ENCODE peak calls at places on chromosomes 11 and 22, in nine cellular contexts. D is stimulated activated effector memory CD8-positive, alpha-beta T cell treated with anti-CD3 and anti-CD28 coated beads, Interleukin-12 subunit alpha, Interleukin-12 subunit beta, amount 100 ng/mL, for 72 hours; L is GM12892; A is CD8-positive, alpha-beta memory T cell; C is fibroblast of pulmonary artery; O is stimulated activated CD8-positive, alpha-beta memory T cell treated with anti-CD3 and anti-CD28 coated beads, Interleukin-15, amount 100 ng/mL, for 4 hours; E is DMS79; Q is NCI-H187 treated with DMSO at 0.1 percent for 48 hours; F is hypothalamus. T is an unnamed sample.

GRCh38 chr11:126432525-126432924 is 77.0 kb downstream of the ST3GAL4 start:
- DNase-seq in A (no peak), F (no peak), C (no peak), D (no peak), O (no peak), E (no peak), Q (no peak), L (no peak), T (no peak)

GRCh38 chr11:109641549-109641948 is 219.6 kb downstream of the C11orf87 start:
- DNase-seq in E (no peak), L (no peak), D (no peak), C (peak; percentile 62), F (no peak), O (no peak), A (no peak), Q (no peak), T (no peak)

GRCh38 chr22:44574581-44575343 is 76.7 kb upstream of the RTL6 start:
- DNase-seq in D (no peak), Q (no peak), E (no peak), F (no peak), A (no peak), O (no peak), C (no peak), L (no peak), T (no peak)

GRCh38 chr11:832529-833113 is at the start of gene CD151:
- DNase-seq in D (no peak), E (no peak), F (no peak), C (peak; percentile 47), A (peak; percentile 63), O (no peak), L (peak; percentile 77), Q (no peak), T (peak; percentile 39)

GRCh38 chr22:37887610-37888378 is 18.3 kb upstream of the MICALL1 start:
- DNase-seq in F (no peak), L (no peak), Q (no peak), E (no peak), C (peak; percentile 97), A (no peak), D (no peak), O (no peak), T (no peak)

GRCh38 chr22:49307071-49307830 is 520.4 kb downstream of the BRD1 start:
- DNase-seq in D (no peak), A (peak; percentile 33), F (no peak), E (no peak), Q (no peak), L (no peak), C (no peak), O (no peak), T (no peak)

GRCh38 chr11:111719379-111719778 is 46.8 kb downstream of the PPP2R1B start:
- DNase-seq in O (no peak), Q (no peak), D (no peak), C (no peak), F (no peak), L (no peak), E (no peak), A (no peak), T (no peak)

GRCh38 chr11:27462543-27462942 is 10.0 kb downstream of the LGR4 start:
- DNase-seq in F (no peak), E (no peak), C (peak; percentile 47), L (no peak), O (no peak), A (no peak), Q (no peak), D (no peak), T (no peak)

GRCh38 chr22:22085702-22086500 is 103.3 kb upstream of the TOP3B start:
- DNase-seq in O (no peak), Q (no peak), E (no peak), D (peak; percentile 45), A (no peak), C (peak; percentile 7), L (no peak), F (no peak), T (no peak)

GRCh38 chr11:106998126-106998525 is 20.1 kb downstream of the GUCY1A2 start:
- DNase-seq in E (no peak), A (no peak), F (no peak), L (no peak), O (no peak), Q (no peak), C (peak; percentile 77), D (no peak), T (no peak)

GRCh38 chr11:46353706-46354105 is 6.4 kb downstream of the DGKZ start:
- DNase-seq in O (peak; percentile 57), D (no peak), L (no peak), F (no peak), A (no peak), C (no peak), E (no peak), Q (no peak), T (no peak)

GRCh38 chr22:50670513-50670912 is 2.1 kb upstream of the SHANK3 start:
- DNase-seq in F (no peak), A (no peak), D (no peak), O (no peak), C (no peak), Q (no peak), L (no peak), E (no peak), T (no peak)

GRCh38 chr11:11057472-11057854 is 199.6 kb upstream of the ZBED5 start:
- DNase-seq in C (peak; percentile 5), O (no peak), L (no peak), F (no peak), E (no peak), D (peak; percentile 3), A (no peak), Q (no peak), T (no peak)

GRCh38 chr11:48002565-48002964 is 22.2 kb downstream of the PTPRJ start:
- DNase-seq in F (no peak), E (peak; percentile 32), O (no peak), A (peak; percentile 56), D (no peak), Q (no peak), C (no peak), L (no peak), T (no peak)

GRCh38 chr11:14350716-14351238 is 8.2 kb downstream of the RRAS2 start:
- DNase-seq in Q (no peak), L (no peak), E (no peak), D (no peak), A (no peak), F (no peak), O (no peak), C (no peak), T (no peak)

GRCh38 chr22:45225732-45226560 is 14.7 kb downstream of the KIAA0930 start:
- DNase-seq in D (no peak), E (no peak), L (no peak), C (peak; percentile 60), Q (no peak), A (no peak), O (no peak), F (peak; percentile 42), T (no peak)

GRCh38 chr22:21690401-21690801 is 24.6 kb downstream of the PPIL2 start:
- DNase-seq in E (no peak), Q (no peak), C (no peak), D (no peak), L (no peak), A (no peak), O (no peak), F (no peak), T (peak; percentile 15)

GRCh38 chr22:46126853-46127385 is 23.4 kb upstream of the PPARA start:
- DNase-seq in D (no peak), F (no peak), O (no peak), E (no peak), L (no peak), A (no peak), Q (no peak), C (no peak), T (no peak)

GRCh38 chr11:9716275-9717039 is 52.6 kb downstream of the SWAP70 start:
- DNase-seq in A (no peak), L (peak; percentile 19), C (peak; percentile 95), D (no peak), E (no peak), Q (no peak), F (peak; percentile 7), O (no peak), T (peak; percentile 62)

GRCh38 chr22:43923191-43923590 is 414 bp upstream of the PNPLA3 start:
- DNase-seq in D (peak; percentile 51), O (no peak), F (no peak), L (no peak), C (no peak), E (peak; percentile 10), A (no peak), Q (no peak), T (peak; percentile 8)

GRCh38 chr22:46462726-46463371 is 74.6 kb downstream of the CELSR1 start:
- DNase-seq in L (no peak), O (no peak), E (peak; percentile 89), C (peak; percentile 9), D (no peak), F (no peak), Q (peak; percentile 41), A (no peak), T (no peak)

GRCh38 chr11:125679397-125679796 is 1.2 kb downstream of the ACRV1 start:
- DNase-seq in A (no peak), C (no peak), O (no peak), Q (no peak), L (no peak), D (no peak), F (no peak), E (no peak), T (no peak)

GRCh38 chr22:23376256-23376655 is 195.9 kb downstream of the BCR start:
- DNase-seq in L (no peak), C (peak; percentile 13), O (no peak), D (peak; percentile 66), A (no peak), F (no peak), E (no peak), Q (no peak), T (peak; percentile 23)

GRCh38 chr22:44396727-44397722 is 84.3 kb upstream of the SHISAL1 start:
- DNase-seq in F (no peak), O (no peak), L (peak; percentile 3), D (no peak), C (no peak), Q (no peak), E (no peak), A (no peak), T (no peak)

GRCh38 chr11:13105237-13105844 is 96.2 kb downstream of the RASSF10 start:
- DNase-seq in A (no peak), E (peak; percentile 22), L (no peak), O (no peak), Q (peak; percentile 41), D (no peak), C (no peak), F (no peak), T (no peak)

GRCh38 chr11:125282596-125282914 is 118.0 kb downstream of the PKNOX2 start:
- DNase-seq in Q (no peak), A (no peak), D (no peak), L (no peak), C (no peak), E (no peak), O (no peak), F (no peak), T (no peak)

GRCh38 chr11:17209939-17210245 is 2.1 kb upstream of the PIK3C2A start:
- DNase-seq in F (no peak), E (no peak), C (peak; percentile 13), O (no peak), D (no peak), Q (no peak), A (no peak), L (no peak), T (no peak)

GRCh38 chr11:133785795-133786194 is 59.5 kb downstream of the SPATA19 start:
- DNase-seq in A (no peak), F (no peak), L (no peak), D (no peak), C (no peak), E (no peak), O (no peak), Q (no peak), T (no peak)

GRCh38 chr11:46475926-46476545 is 84.5 kb upstream of the CHRM4 start:
- DNase-seq in Q (no peak), L (no peak), C (no peak), F (no peak), A (no peak), E (no peak), O (no peak), D (no peak), T (no peak)

GRCh38 chr22:23315341-23315917 is 135.1 kb downstream of the BCR start:
- DNase-seq in Q (no peak), L (peak; percentile 57), A (peak; percentile 56), D (peak; percentile 78), E (no peak), C (peak; percentile 74), F (peak; percentile 63), O (peak; percentile 4), T (no peak)

GRCh38 chr11:78459738-78460137 is 42.1 kb upstream of the GAB2 start:
- DNase-seq in A (no peak), C (no peak), O (no peak), D (no peak), L (no peak), F (no peak), E (no peak), Q (no peak), T (no peak)